ENCODE peak calls at places on chromosomes 2 and 18, in eight cellular contexts. V, I, L, M, A, J, E and T are unnamed samples.

GRCh38 chr18:76602169-76602568 is 107.1 kb upstream of the ZNF516 start:
- DNase-seq in V (no peak), I (no peak), L (no peak), M (no peak), A (no peak), J (no peak), E (no peak), T (no peak)

GRCh38 chr18:78006006-78006802 is 756.6 kb downstream of the GALR1 start:
- DNase-seq in V (no peak), I (no peak), L (no peak), M (no peak), A (no peak), J (no peak), E (no peak), T (no peak)

GRCh38 chr2:159968282-159968900 is 94.0 kb downstream of the PLA2R1 start:
- DNase-seq in V (no peak), I (peak; percentile 30), L (no peak), M (no peak), A (peak; percentile 41), J (no peak), E (peak; percentile 41), T (no peak)

GRCh38 chr2:172087780-172088244 is 2.5 kb downstream of the DLX1 start:
- DNase-seq in V (no peak), I (no peak), L (no peak), M (no peak), A (no peak), J (no peak), E (no peak), T (no peak)

GRCh38 chr2:88698498-88699233 is 7.2 kb downstream of the RPIA start:
- DNase-seq in V (no peak), I (no peak), L (no peak), M (no peak), A (no peak), J (no peak), E (no peak), T (no peak)

GRCh38 chr2:112181571-112182290 is 43.5 kb downstream of the FBLN7 start:
- DNase-seq in V (peak; percentile 65), I (no peak), L (no peak), M (no peak), A (no peak), J (no peak), E (no peak), T (no peak)

GRCh38 chr2:26595146-26595545 is 46.0 kb downstream of the CIB4 start:
- DNase-seq in V (no peak), I (no peak), L (peak; percentile 1), M (no peak), A (no peak), J (no peak), E (no peak), T (no peak)

GRCh38 chr2:237198144-237198900 is 112.6 kb downstream of the COPS8 start:
- DNase-seq in V (no peak), I (no peak), L (no peak), M (no peak), A (peak; percentile 92), J (no peak), E (no peak), T (no peak)

GRCh38 chr2:5921081-5921642 is 229.0 kb downstream of the SOX11 start:
- DNase-seq in V (no peak), I (no peak), L (peak; percentile 46), M (no peak), A (no peak), J (no peak), E (no peak), T (no peak)

GRCh38 chr18:69956655-69957054 is 9.0 kb upstream of the CD226 start:
- DNase-seq in V (peak; percentile 13), I (no peak), L (no peak), M (no peak), A (no peak), J (no peak), E (no peak), T (no peak)

GRCh38 chr2:54809814-54810213 is 86.4 kb downstream of the EML6 start:
- DNase-seq in V (no peak), I (no peak), L (no peak), M (no peak), A (peak; percentile 58), J (peak; percentile 53), E (no peak), T (no peak)

GRCh38 chr2:107009275-107009674 is 123.3 kb upstream of the ST6GAL2 start:
- DNase-seq in V (no peak), I (no peak), L (no peak), M (no peak), A (no peak), J (no peak), E (no peak), T (no peak)

GRCh38 chr2:45031028-45031427 is 21.8 kb upstream of the SIX2 start:
- DNase-seq in V (no peak), I (no peak), L (no peak), M (no peak), A (no peak), J (no peak), E (no peak), T (no peak)

GRCh38 chr2:216652566-216652965 is 19.3 kb downstream of the IGFBP2 start:
- DNase-seq in V (no peak), I (no peak), L (no peak), M (no peak), A (no peak), J (no peak), E (no peak), T (no peak)

GRCh38 chr2:84481702-84482101 is 22.6 kb upstream of the SUCLG1 start:
- DNase-seq in V (no peak), I (no peak), L (no peak), M (no peak), A (peak; percentile 77), J (no peak), E (no peak), T (no peak)

GRCh38 chr2:9639740-9640337 is 9.0 kb upstream of the YWHAQ start:
- DNase-seq in V (no peak), I (no peak), L (no peak), M (no peak), A (no peak), J (no peak), E (no peak), T (no peak)

GRCh38 chr2:230893881-230894781 is 29.4 kb downstream of the ITM2C start:
- DNase-seq in V (no peak), I (no peak), L (no peak), M (no peak), A (no peak), J (no peak), E (no peak), T (no peak)

GRCh38 chr2:191899442-191899841 is 52.6 kb upstream of the CAVIN2 start:
- DNase-seq in V (no peak), I (no peak), L (no peak), M (no peak), A (peak; percentile 91), J (peak; percentile 60), E (no peak), T (no peak)

GRCh38 chr2:152375174-152375573 is 40.2 kb downstream of the FMNL2 start:
- DNase-seq in V (no peak), I (no peak), L (no peak), M (no peak), A (no peak), J (no peak), E (no peak), T (no peak)

GRCh38 chr2:77566582-77566981 is 44.4 kb upstream of the LRRTM4 start:
- DNase-seq in V (no peak), I (no peak), L (no peak), M (no peak), A (no peak), J (no peak), E (peak; percentile 19), T (no peak)

GRCh38 chr2:36680012-36680411 is 16.5 kb upstream of the VIT start:
- DNase-seq in V (no peak), I (no peak), L (no peak), M (no peak), A (peak; percentile 71), J (no peak), E (no peak), T (no peak)

GRCh38 chr2:108805782-108806181 is 19.2 kb downstream of the CCDC138 start:
- DNase-seq in V (no peak), I (no peak), L (no peak), M (no peak), A (no peak), J (no peak), E (no peak), T (no peak)

GRCh38 chr2:45004569-45005181 is 4.6 kb downstream of the SIX2 start:
- DNase-seq in V (no peak), I (no peak), L (no peak), M (no peak), A (peak; percentile 2), J (no peak), E (no peak), T (no peak)

GRCh38 chr2:127423880-127424279 is 5.7 kb downstream of the PROC start:
- DNase-seq in V (no peak), I (no peak), L (no peak), M (no peak), A (no peak), J (no peak), E (no peak), T (no peak)

GRCh38 chr2:155250800-155251199 is 552.3 kb downstream of the KCNJ3 start:
- DNase-seq in V (no peak), I (no peak), L (no peak), M (no peak), A (no peak), J (no peak), E (peak; percentile 12), T (no peak)

GRCh38 chr18:31876707-31877106 is 66.2 kb downstream of the TRAPPC8 start:
- DNase-seq in V (no peak), I (no peak), L (no peak), M (no peak), A (peak; percentile 17), J (no peak), E (no peak), T (no peak)

GRCh38 chr2:190882327-190882766 is 1.7 kb downstream of the GLS start:
- DNase-seq in V (no peak), I (no peak), L (no peak), M (no peak), A (no peak), J (no peak), E (no peak), T (no peak)

GRCh38 chr2:168233726-168234406 is 13.5 kb downstream of the STK39 start:
- DNase-seq in V (no peak), I (no peak), L (no peak), M (no peak), A (peak; percentile 61), J (no peak), E (no peak), T (no peak)

GRCh38 chr2:27264753-27265535 is 2.1 kb upstream of the SLC30A3 start:
- DNase-seq in V (peak; percentile 56), I (peak; percentile 39), L (peak; percentile 82), M (peak; percentile 36), A (peak; percentile 35), J (no peak), E (peak; percentile 93), T (peak; percentile 69)

GRCh38 chr18:72783517-72783916 is 84.3 kb downstream of the NETO1 start:
- DNase-seq in V (no peak), I (no peak), L (no peak), M (no peak), A (no peak), J (no peak), E (no peak), T (no peak)